ENCODE peak calls at places on chromosomes 1 and 21, in eight cellular contexts. Z, Y, W, V, X, T, L and B are unnamed samples.
A peak's percentile ranks its signal among the peaks of the same experiment; 100 is the strongest.

GRCh38 chr1:116514708-116515525 is 55.9 kb downstream of the CD58 start:
- DNase-seq in Z (peak; percentile 96), Y (no peak), W (peak; percentile 39), V (peak; percentile 46), X (no peak), T (no peak), L (peak; percentile 80), B (no peak)

GRCh38 chr21:35226302-35226701 is 177.2 kb upstream of the RUNX1 start:
- DNase-seq in Z (peak; percentile 40), Y (no peak), W (peak; percentile 81), V (no peak), X (no peak), T (no peak), L (no peak), B (peak; percentile 56)

GRCh38 chr1:219126267-219126862 is 47.3 kb upstream of the LYPLAL1 start:
- DNase-seq in Z (no peak), Y (no peak), W (peak; percentile 52), V (no peak), X (no peak), T (no peak), L (no peak), B (no peak)

GRCh38 chr1:26411624-26412074 is 1.0 kb downstream of the LIN28A start:
- DNase-seq in Z (no peak), Y (peak; percentile 64), W (no peak), V (no peak), X (no peak), T (no peak), L (no peak), B (peak; percentile 60)

GRCh38 chr1:41020109-41020576 is 1.4 kb downstream of the SLFNL1 start:
- DNase-seq in Z (no peak), Y (no peak), W (no peak), V (no peak), X (no peak), T (no peak), L (no peak), B (no peak)

GRCh38 chr1:101407505-101408211 is 170.8 kb downstream of the S1PR1 start:
- DNase-seq in Z (no peak), Y (no peak), W (no peak), V (peak; percentile 69), X (no peak), T (no peak), L (no peak), B (no peak)

GRCh38 chr1:31099283-31100063 is 34.0 kb upstream of the PUM1 start:
- DNase-seq in Z (no peak), Y (no peak), W (no peak), V (no peak), X (peak; percentile 17), T (no peak), L (no peak), B (no peak)

GRCh38 chr1:38559180-38559874 is 300.2 kb downstream of the RRAGC start:
- DNase-seq in Z (no peak), Y (no peak), W (no peak), V (peak; percentile 83), X (peak; percentile 24), T (peak; percentile 31), L (peak; percentile 90), B (no peak)

GRCh38 chr1:207752456-207753132 is 740 bp downstream of the CD46 start:
- DNase-seq in Z (peak; percentile 31), Y (no peak), W (peak; percentile 13), V (peak; percentile 22), X (peak; percentile 66), T (no peak), L (peak; percentile 53), B (peak; percentile 61)

GRCh38 chr1:55584521-55585401 is 369.6 kb upstream of the USP24 start:
- DNase-seq in Z (peak; percentile 21), Y (no peak), W (peak; percentile 73), V (no peak), X (no peak), T (no peak), L (no peak), B (peak; percentile 27)

GRCh38 chr1:26827663-26828062 is 1.2 kb downstream of the ZDHHC18 start:
- DNase-seq in Z (no peak), Y (no peak), W (no peak), V (no peak), X (no peak), T (no peak), L (no peak), B (peak; percentile 41)

GRCh38 chr1:53687886-53688285 is 51.1 kb downstream of the GLIS1 start:
- DNase-seq in Z (no peak), Y (no peak), W (no peak), V (no peak), X (no peak), T (no peak), L (no peak), B (peak; percentile 64)

GRCh38 chr1:58391056-58391455 is 155.5 kb downstream of the OMA1 start:
- DNase-seq in Z (no peak), Y (no peak), W (no peak), V (peak; percentile 5), X (no peak), T (no peak), L (no peak), B (no peak)

GRCh38 chr1:50422675-50422945 is 633 bp downstream of the DMRTA2 start:
- DNase-seq in Z (no peak), Y (no peak), W (no peak), V (no peak), X (no peak), T (no peak), L (no peak), B (no peak)

GRCh38 chr21:41226853-41227252 is 58.9 kb downstream of the BACE2 start:
- DNase-seq in Z (no peak), Y (no peak), W (no peak), V (no peak), X (no peak), T (no peak), L (no peak), B (no peak)

GRCh38 chr1:38028105-38028591 is 15.6 kb downstream of the UTP11 start:
- DNase-seq in Z (peak; percentile 67), Y (peak; percentile 57), W (no peak), V (no peak), X (no peak), T (no peak), L (peak; percentile 88), B (no peak)

GRCh38 chr1:151972533-151973270 is 21.0 kb downstream of the S100A10 start:
- DNase-seq in Z (peak; percentile 84), Y (peak; percentile 61), W (peak; percentile 76), V (no peak), X (peak; percentile 60), T (no peak), L (peak; percentile 46), B (peak; percentile 70)

GRCh38 chr1:24186711-24186992 is 437 bp downstream of the IFNLR1 start:
- DNase-seq in Z (no peak), Y (no peak), W (no peak), V (no peak), X (no peak), T (no peak), L (no peak), B (no peak)

GRCh38 chr1:94240822-94241221 is 3.4 kb upstream of the ARHGAP29 start:
- DNase-seq in Z (peak; percentile 35), Y (no peak), W (peak; percentile 44), V (no peak), X (no peak), T (no peak), L (no peak), B (no peak)

GRCh38 chr1:180611016-180611930 is 20.5 kb upstream of the XPR1 start:
- DNase-seq in Z (peak; percentile 26), Y (no peak), W (peak; percentile 56), V (peak; percentile 13), X (no peak), T (no peak), L (no peak), B (no peak)

GRCh38 chr1:246280551-246280950 is 226.5 kb downstream of the SMYD3 start:
- DNase-seq in Z (no peak), Y (no peak), W (peak; percentile 61), V (no peak), X (no peak), T (no peak), L (no peak), B (no peak)

GRCh38 chr1:99069146-99069545 is 64.5 kb upstream of the PLPPR5 start:
- DNase-seq in Z (no peak), Y (no peak), W (no peak), V (no peak), X (no peak), T (no peak), L (no peak), B (peak; percentile 6)

GRCh38 chr1:160637821-160638539 is 8.9 kb downstream of the SLAMF1 start:
- DNase-seq in Z (peak; percentile 46), Y (no peak), W (peak; percentile 34), V (peak; percentile 73), X (no peak), T (no peak), L (peak; percentile 62), B (no peak)

GRCh38 chr1:24191860-24192259 is 4.8 kb upstream of the IFNLR1 start:
- DNase-seq in Z (peak; percentile 73), Y (no peak), W (peak; percentile 46), V (no peak), X (no peak), T (no peak), L (peak; percentile 78), B (no peak)

GRCh38 chr1:198530964-198531363 is 9.5 kb downstream of the ATP6V1G3 start:
- DNase-seq in Z (no peak), Y (no peak), W (no peak), V (no peak), X (no peak), T (no peak), L (no peak), B (no peak)

GRCh38 chr1:241225741-241226140 is 131.3 kb downstream of the RGS7 start:
- DNase-seq in Z (no peak), Y (no peak), W (no peak), V (no peak), X (no peak), T (no peak), L (no peak), B (no peak)

GRCh38 chr21:45208627-45208951 is 79.1 kb downstream of the POFUT2 start:
- DNase-seq in Z (peak; percentile 35), Y (no peak), W (no peak), V (no peak), X (no peak), T (no peak), L (peak; percentile 26), B (no peak)

GRCh38 chr1:170533331-170533730 is 1.4 kb downstream of the GORAB start:
- DNase-seq in Z (no peak), Y (no peak), W (peak; percentile 69), V (no peak), X (no peak), T (no peak), L (no peak), B (no peak)

GRCh38 chr1:216723274-216723780 is at the start of gene ESRRG:
- DNase-seq in Z (no peak), Y (peak; percentile 90), W (peak; percentile 14), V (no peak), X (peak; percentile 68), T (no peak), L (no peak), B (peak; percentile 88)

GRCh38 chr1:182811975-182812727 is 22.6 kb downstream of the NPL start:
- DNase-seq in Z (no peak), Y (no peak), W (no peak), V (no peak), X (no peak), T (no peak), L (no peak), B (no peak)

GRCh38 chr1:12556368-12556930 is 61.6 kb downstream of the DHRS3 start:
- DNase-seq in Z (peak; percentile 28), Y (no peak), W (peak; percentile 95), V (no peak), X (no peak), T (no peak), L (no peak), B (peak; percentile 77)

GRCh38 chr1:8394456-8395321 is 76.8 kb downstream of the SLC45A1 start:
- DNase-seq in Z (peak; percentile 94), Y (no peak), W (peak; percentile 91), V (no peak), X (no peak), T (no peak), L (no peak), B (no peak)